ENCODE peak calls at places on chromosomes 6 and 20, in four cellular contexts. K is GM12878, U is K562, Q is SK-N-SH. D is an unnamed sample.

GRCh38 chr20:25054133-25054820 is 3.7 kb downstream of the ACSS1 start:
- DNase-seq in Q (no peak), K (no peak), U (no peak), D (no peak)

GRCh38 chr6:69719602-69720193 is 77.1 kb downstream of the LMBRD1 start:
- DNase-seq in Q (peak; percentile 22), U (peak; percentile 8), K (no peak), D (no peak)

GRCh38 chr6:8904754-8905153 is 469.4 kb upstream of the SLC35B3 start:
- DNase-seq in Q (peak; percentile 12), U (no peak), K (no peak), D (peak; percentile 53)

GRCh38 chr6:6684365-6684833 is 95.9 kb downstream of the LY86 start:
- DNase-seq in Q (no peak), U (peak; percentile 77), K (peak; percentile 99), D (no peak)

GRCh38 chr6:129055796-129056195 is 172.9 kb downstream of the LAMA2 start:
- DNase-seq in Q (no peak), U (no peak), K (no peak), D (no peak)

GRCh38 chr20:24951536-24952047 is 2.5 kb downstream of the CST7 start:
- DNase-seq in Q (no peak), U (no peak), K (no peak), D (peak; percentile 38)

GRCh38 chr6:122286512-122286911 is 112.9 kb upstream of the HSF2 start:
- DNase-seq in K (no peak), U (no peak), Q (no peak), D (no peak)

GRCh38 chr20:54456972-54457371 is 18.4 kb upstream of the DOK5 start:
- DNase-seq in K (no peak), U (no peak), Q (no peak), D (no peak)

GRCh38 chr6:132548746-132549463 is 3.6 kb upstream of the TAAR8 start:
- DNase-seq in K (no peak), Q (no peak), U (no peak), D (no peak)

GRCh38 chr6:87277123-87277522 is 45.3 kb upstream of the SMIM8 start:
- DNase-seq in U (no peak), K (no peak), Q (peak; percentile 18), D (no peak)

GRCh38 chr6:156933201-156934053 is 156.2 kb downstream of the ARID1B start:
- DNase-seq in U (no peak), K (no peak), Q (no peak), D (no peak)

GRCh38 chr20:54058420-54059139 is 11.8 kb downstream of the BCAS1 start:
- DNase-seq in U (no peak), K (no peak), Q (no peak), D (no peak)

GRCh38 chr6:56804996-56805395 is 149.9 kb upstream of the BEND6 start:
- DNase-seq in Q (no peak), K (no peak), U (no peak), D (no peak)

GRCh38 chr20:16446246-16446645 is 127.0 kb downstream of the KIF16B start:
- DNase-seq in K (no peak), Q (peak; percentile 14), U (no peak), D (no peak)

GRCh38 chr20:805713-806112 is 27.8 kb upstream of the FAM110A start:
- DNase-seq in U (no peak), K (no peak), Q (no peak), D (no peak)

DNA sequence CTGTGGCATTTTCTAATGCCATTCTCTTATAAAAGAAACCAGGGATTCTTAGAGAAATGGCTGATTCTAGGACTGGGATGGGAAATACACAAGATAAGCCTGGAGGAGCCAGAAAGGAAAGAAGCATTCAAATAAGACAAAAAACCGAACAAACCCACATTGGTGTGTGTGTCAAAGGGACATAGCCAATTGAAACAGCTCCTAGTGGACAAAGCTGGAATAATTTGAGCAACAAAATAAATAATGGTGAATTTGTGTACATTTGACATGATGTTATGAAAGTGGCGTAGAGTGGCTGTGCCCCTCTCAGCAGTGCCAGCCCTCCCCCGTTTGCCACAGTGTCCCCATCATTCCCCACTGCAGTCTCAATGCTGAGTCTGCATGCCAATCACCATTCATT is 55.5 kb downstream of the B3GAT2 start:
- DNase-seq in U (no peak), Q (no peak), K (no peak), D (no peak)
- TF ChIP-seq NRF1 in U (no peak), Q (no peak), K (no peak), D (no peak)

GRCh38 chr20:38420232-38421085 is 14.7 kb downstream of the SNHG17 start:
- DNase-seq in K (no peak), U (no peak), Q (no peak), D (no peak)

GRCh38 chr20:38418509-38419204 is 16.5 kb downstream of the SNHG17 start:
- DNase-seq in Q (no peak), K (no peak), U (no peak), D (no peak)

GRCh38 chr20:38412877-38413577 is 22.1 kb downstream of the SNHG17 start:
- DNase-seq in K (no peak), U (no peak), Q (no peak), D (no peak)

DNA sequence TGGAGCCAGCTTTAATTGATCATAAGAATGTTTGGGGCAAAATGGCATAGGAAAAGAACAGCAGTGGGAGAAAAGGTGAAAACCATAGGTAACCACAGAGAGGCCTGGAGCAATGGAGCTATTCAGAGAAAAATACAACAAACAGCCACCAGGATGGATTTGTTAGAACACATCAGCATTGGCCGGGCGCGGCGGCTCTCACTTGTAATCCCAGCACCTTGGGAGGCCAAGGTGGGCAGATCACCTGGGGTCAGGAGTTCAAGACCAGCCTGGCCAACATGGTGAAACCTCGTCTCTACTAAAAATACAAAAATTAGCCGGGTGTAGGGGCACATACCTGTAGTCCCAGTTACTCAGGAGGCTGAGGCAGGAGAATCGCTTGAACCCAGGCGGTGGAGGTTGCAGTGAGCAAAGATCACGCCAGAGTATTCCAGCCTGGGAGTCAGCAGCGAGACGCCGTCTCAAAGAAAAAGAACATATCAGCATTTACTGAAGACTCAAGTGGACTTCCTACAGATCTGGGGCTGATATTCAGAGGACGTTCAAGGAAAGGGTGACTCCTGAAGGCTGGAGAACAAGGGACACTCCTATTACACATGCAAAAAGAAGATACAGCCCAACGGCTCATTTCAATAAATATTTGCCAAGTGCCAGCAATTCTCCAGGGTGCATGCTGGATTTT is 20.2 kb downstream of the SNHG17 start:
- DNase-seq in Q (no peak), U (no peak), K (no peak), D (no peak)
- TF ChIP-seq NRF1 in Q (no peak), U (no peak), K (no peak), D (no peak)

GRCh38 chr6:98787961-98788360 is 46.4 kb upstream of the POU3F2 start:
- DNase-seq in K (no peak), U (no peak), Q (peak; percentile 4), D (peak; percentile 57)
- TF ChIP-seq NRF1 in K (no peak), U (no peak), Q (no peak), D (no peak)

DNA sequence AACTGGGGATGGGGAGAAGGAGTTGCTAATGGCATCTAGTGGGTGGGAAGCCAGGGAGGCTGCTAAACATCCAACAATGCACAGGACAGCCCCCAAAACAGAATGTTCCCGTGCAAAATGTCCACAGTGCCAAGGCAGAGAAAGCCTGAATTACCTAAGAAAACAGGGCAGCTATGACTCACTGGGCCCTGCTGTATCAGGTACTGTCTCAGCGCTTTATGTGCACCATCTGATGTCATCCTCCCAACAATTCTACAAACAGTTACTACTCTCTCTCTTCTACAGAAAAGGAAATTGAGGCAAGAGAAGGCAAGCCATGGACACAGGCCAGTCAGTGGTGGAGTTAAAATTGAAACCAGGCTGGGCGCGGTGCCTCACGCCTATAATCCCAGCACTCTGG is 3.1 kb downstream of the YTHDF1 start:
- DNase-seq in Q (no peak), U (no peak), K (no peak), D (no peak)
- TF ChIP-seq NRF1 in Q (no peak), U (no peak), K (no peak), D (no peak)